ENCODE peak calls at places on chromosomes 12 and 14, in seven cellular contexts. I is lung, K is left ventricle myocardium inferior, Y is hepatocyte, W is A549, Q is Caco-2, E is MM.1S. H is an unnamed sample. For H3K4me1, the result is how much of the 10 kb centered on the place peaks cover.

GRCh38 chr12:95437565-95437964 is 36.4 kb upstream of the METAP2 start:
- DNase-seq in I (no peak), K (no peak), Y (no peak), W (no peak), Q (no peak), E (no peak), H (no peak)

GRCh38 chr12:65741662-65742480 is 82.4 kb upstream of the HMGA2 start:
- DNase-seq in I (no peak), K (peak), Y (peak), W (peak), Q (peak), E (no peak), H (no peak)

GRCh38 chr14:61280526-61281185 is 482 bp downstream of the TMEM30B start:
- DNase-seq in I (peak), K (peak), Y (peak), W (peak), Q (peak), E (no peak), H (peak)

GRCh38 chr12:11961686-11962085 is 109.1 kb upstream of the BCL2L14 start:
- DNase-seq in I (no peak), K (no peak), Y (no peak), W (no peak), Q (no peak), E (no peak), H (no peak)

GRCh38 chr14:36069535-36069900 is 107.0 kb downstream of the PTCSC3 start:
- DNase-seq in I (peak), K (no peak), Y (peak), W (peak), Q (peak), E (peak), H (no peak)

GRCh38 chr14:89000007-89000942 is 175.8 kb downstream of the TTC8 start:
- DNase-seq in I (peak), K (no peak), Y (peak), W (peak), Q (peak), E (no peak), H (peak)

GRCh38 chr12:115857923-115858322 is 419.6 kb downstream of the MED13L start:
- DNase-seq in I (no peak), K (peak), Y (no peak), W (no peak), Q (no peak), E (no peak), H (no peak)

GRCh38 chr14:38430522-38430921 is 174.6 kb upstream of the CLEC14A start:
- DNase-seq in I (no peak), K (no peak), Y (no peak), W (no peak), Q (no peak), E (no peak), H (no peak)

GRCh38 chr12:3170423-3171194 is 93.4 kb downstream of the TSPAN9 start:
- DNase-seq in I (no peak), K (no peak), Y (peak), W (peak), Q (no peak), E (no peak), H (no peak)

GRCh38 chr14:36973806-36974442 is 198.5 kb downstream of the SLC25A21 start:
- DNase-seq in I (no peak), K (no peak), Y (no peak), W (peak), Q (no peak), E (no peak), H (no peak)

GRCh38 chr14:106224694-106224971 is 698.2 kb downstream of the TMEM121 start:
- DNase-seq in I (no peak), K (no peak), Y (no peak), W (no peak), Q (no peak), E (no peak), H (no peak)

GRCh38 chr14:62736004-62736403 is 309.3 kb downstream of the KCNH5 start:
- DNase-seq in I (no peak), K (no peak), Y (no peak), W (peak), Q (no peak), E (no peak), H (no peak)

GRCh38 chr14:80973918-80974317 is 18.5 kb downstream of the TSHR start:
- DNase-seq in I (no peak), K (no peak), Y (no peak), W (no peak), Q (no peak), E (no peak), H (no peak)

GRCh38 chr12:108193922-108194321 is 64.8 kb downstream of the WSCD2 start:
- DNase-seq in I (peak), K (no peak), Y (peak), W (peak), Q (no peak), E (peak), H (peak)

GRCh38 chr12:116861331-116861730 is 19.9 kb downstream of the HRK start:
- DNase-seq in I (no peak), K (peak), Y (peak), W (no peak), Q (no peak), E (peak), H (peak)

GRCh38 chr14:74804219-74804825 is 41.2 kb downstream of the YLPM1 start:
- DNase-seq in I (no peak), K (no peak), Y (peak), W (peak), Q (no peak), E (peak), H (peak)

GRCh38 chr12:93518725-93519124 is 51.4 kb downstream of the MRPL42 start:
- DNase-seq in I (no peak), K (no peak), Y (no peak), W (peak), Q (no peak), E (no peak), H (no peak)

GRCh38 chr14:95121911-95122696 is 35.2 kb downstream of the DICER1 start:
- DNase-seq in I (no peak), K (no peak), Y (no peak), W (no peak), Q (no peak), E (no peak), H (no peak)

DNA sequence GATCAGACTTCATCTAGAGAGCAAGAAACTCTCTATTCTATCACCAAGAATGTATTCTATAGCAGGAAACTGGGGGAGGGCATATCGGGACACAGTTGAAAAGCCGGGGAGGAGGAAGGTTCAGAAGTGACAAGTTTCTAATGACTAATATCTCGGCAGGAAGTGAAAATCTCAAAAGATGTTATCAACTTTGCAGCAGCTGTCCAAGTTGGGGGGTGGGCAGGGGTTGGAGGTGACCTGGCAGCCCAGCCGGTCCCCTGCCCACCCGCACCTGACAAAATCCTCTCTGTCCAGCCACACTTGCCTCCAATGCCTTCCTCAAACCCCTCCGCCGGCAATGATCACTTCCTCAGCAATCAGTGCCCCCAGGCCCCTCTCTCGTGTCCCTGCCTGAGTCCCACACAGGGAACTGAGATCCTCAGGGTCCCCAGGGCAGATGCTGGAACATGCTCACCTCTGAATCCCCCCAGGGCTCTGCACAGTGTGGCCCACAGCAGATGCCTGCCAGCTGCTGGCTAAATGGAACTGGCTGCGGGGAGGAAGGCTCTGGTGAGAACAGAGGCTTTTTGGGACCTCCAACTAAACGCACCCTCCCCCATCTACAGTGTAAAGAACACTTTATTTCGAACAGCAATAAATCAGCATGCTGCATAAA is 43.9 kb downstream of the CCDC88C start:
- DNase-seq in I (no peak), K (no peak), Y (no peak), W (no peak), Q (no peak), E (peak), H (no peak)
- H3K4me1 ChIP-seq in I (under half), K (half or more), Y (under half), W (under half), Q (under half), E (half or more), H (half or more)

GRCh38 chr14:49767473-49768300 is at the start of gene KLHDC2:
- DNase-seq in I (peak), K (peak), Y (peak), W (peak), Q (peak), E (peak), H (peak)
- TF ChIP-seq CTCF in I (peak), K (peak), Y (peak), W (peak), Q (no peak), E (no peak), H (no peak)

GRCh38 chr14:32706672-32707071 is 232.0 kb upstream of the NPAS3 start:
- DNase-seq in I (no peak), K (no peak), Y (no peak), W (no peak), Q (no peak), E (peak), H (no peak)

GRCh38 chr14:32709072-32709471 is 229.6 kb upstream of the NPAS3 start:
- DNase-seq in I (no peak), K (no peak), Y (peak), W (peak), Q (no peak), E (no peak), H (no peak)

GRCh38 chr14:32711103-32711680 is 227.5 kb upstream of the NPAS3 start:
- DNase-seq in I (no peak), K (no peak), Y (peak), W (peak), Q (no peak), E (peak), H (peak)

GRCh38 chr14:32710351-32711102 is 228.2 kb upstream of the NPAS3 start:
- DNase-seq in I (no peak), K (no peak), Y (no peak), W (no peak), Q (no peak), E (no peak), H (no peak)

DNA sequence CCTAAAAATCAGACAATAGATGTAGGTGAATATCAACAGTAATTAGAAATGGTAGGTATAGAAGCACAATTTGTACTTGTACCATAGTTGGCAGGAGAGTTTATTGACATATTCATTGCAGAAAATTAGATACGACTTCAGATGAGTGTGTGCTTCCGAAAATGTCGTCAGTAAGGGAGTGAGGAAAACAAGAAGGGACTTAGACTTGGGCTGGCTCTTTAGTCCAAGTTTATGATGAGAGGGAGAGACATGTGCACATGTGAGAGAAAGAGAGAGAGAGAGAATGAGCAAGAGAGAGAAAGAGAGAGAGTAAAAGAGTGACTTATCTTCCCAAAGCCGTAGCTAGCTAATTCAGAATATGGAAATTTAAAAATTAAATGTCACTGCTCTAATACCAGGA is 230.5 kb upstream of the NPAS3 start:
- DNase-seq in I (no peak), K (no peak), Y (no peak), W (no peak), Q (no peak), E (no peak), H (no peak)
- H3K4me1 ChIP-seq in I (under half), K (under half), Y (under half), W (under half), Q (under half), E (under half), H (under half)

GRCh38 chr14:56085471-56085870 is 32.7 kb upstream of the PELI2 start:
- DNase-seq in I (no peak), K (no peak), Y (no peak), W (peak), Q (no peak), E (no peak), H (no peak)
- TF ChIP-seq CTCF in I (no peak), K (no peak), Y (no peak), W (no peak), Q (peak), E (no peak), H (no peak)

DNA sequence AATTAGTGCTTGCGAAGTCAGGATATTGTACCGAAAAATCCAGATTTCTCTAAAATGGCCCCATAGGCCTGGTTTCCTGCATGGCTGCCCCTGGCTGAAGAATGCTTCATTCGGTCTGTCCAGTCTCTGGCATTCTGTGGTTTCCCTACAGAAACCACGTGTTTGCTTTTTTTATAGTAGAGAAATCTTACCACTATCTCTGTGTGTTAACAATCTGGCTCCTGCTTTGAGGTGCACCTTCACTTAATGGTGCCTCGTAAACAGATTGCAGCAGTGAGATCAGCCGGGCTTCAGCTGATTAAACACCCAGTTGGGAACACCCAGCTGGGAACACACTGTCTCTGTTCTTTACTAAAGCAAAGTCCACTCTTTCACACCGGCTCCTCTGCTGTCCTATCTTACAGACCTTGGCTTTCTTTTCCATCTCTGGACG is 6.7 kb upstream of the DNAAF2 start:
- DNase-seq in I (no peak), K (no peak), Y (peak), W (no peak), Q (peak), E (no peak), H (peak)
- H3K4me1 ChIP-seq in I (under half), K (half or more), Y (under half), W (under half), Q (under half), E (under half), H (under half)

GRCh38 chr12:57590892-57591566 is at the start of gene PIP4K2C:
- DNase-seq in I (peak), K (peak), Y (peak), W (peak), Q (peak), E (peak), H (peak)
- TF ChIP-seq CTCF in I (no peak), K (no peak), Y (no peak), W (no peak), Q (no peak), E (no peak), H (no peak)

GRCh38 chr12:51242896-51243295 is 4.3 kb downstream of the DAZAP2 start:
- DNase-seq in I (no peak), K (no peak), Y (no peak), W (no peak), Q (no peak), E (no peak), H (no peak)
- H3K4me1 ChIP-seq in I (under half), K (half or more), Y (under half), W (under half), Q (under half), E (under half), H (under half)

GRCh38 chr14:56875104-56875675 is 64.9 kb upstream of the OTX2 start:
- DNase-seq in I (no peak), K (no peak), Y (no peak), W (no peak), Q (no peak), E (no peak), H (no peak)

GRCh38 chr14:56878766-56879165 is 68.5 kb upstream of the OTX2 start:
- DNase-seq in I (no peak), K (no peak), Y (no peak), W (no peak), Q (no peak), E (peak), H (no peak)

GRCh38 chr14:56870336-56870735 is 60.1 kb upstream of the OTX2 start:
- DNase-seq in I (no peak), K (no peak), Y (no peak), W (no peak), Q (no peak), E (no peak), H (no peak)

GRCh38 chr14:56868660-56869059 is 58.4 kb upstream of the OTX2 start:
- DNase-seq in I (no peak), K (no peak), Y (no peak), W (no peak), Q (no peak), E (no peak), H (no peak)

GRCh38 chr14:56874375-56874774 is 64.1 kb upstream of the OTX2 start:
- DNase-seq in I (no peak), K (no peak), Y (peak), W (peak), Q (peak), E (no peak), H (peak)
- TF ChIP-seq CTCF in I (no peak), K (peak), Y (peak), W (peak), Q (peak), E (no peak), H (no peak)

H was measured in mucosa of descending colon.